ENCODE peak calls at places on chromosome 19, in five cellular contexts. One of them, this sample, is unnamed.

GRCh38 chr19:16168465-16169081 is 4.8 kb downstream of the CIB3 start:
- DNase-seq in psoas muscle: no peak
- DNase-seq in HepG2: no peak
- DNase-seq in esophagus squamous epithelium: no peak
- DNase-seq in AG04450: no peak
- DNase-seq in this sample: no peak

GRCh38 chr19:11651062-11651461 is 53.8 kb downstream of the ZNF627 start:
- DNase-seq in psoas muscle: no peak
- DNase-seq in HepG2: no peak
- DNase-seq in esophagus squamous epithelium: no peak
- DNase-seq in AG04450: no peak
- DNase-seq in this sample: no peak

GRCh38 chr19:29622191-29623070 is 16.3 kb downstream of the POP4 start:
- DNase-seq in psoas muscle: peak; percentile 29
- DNase-seq in HepG2: no peak
- DNase-seq in esophagus squamous epithelium: no peak
- DNase-seq in AG04450: no peak
- DNase-seq in this sample: no peak

GRCh38 chr19:5534787-5535586 is 32.8 kb downstream of the TINCR start:
- DNase-seq in psoas muscle: no peak
- DNase-seq in HepG2: no peak
- DNase-seq in esophagus squamous epithelium: no peak
- DNase-seq in AG04450: no peak
- DNase-seq in this sample: no peak

GRCh38 chr19:41328818-41329220 is 18.8 kb downstream of the CCDC97 start:
- DNase-seq in psoas muscle: peak; percentile 57
- DNase-seq in HepG2: no peak
- DNase-seq in esophagus squamous epithelium: no peak
- DNase-seq in AG04450: no peak
- DNase-seq in this sample: no peak

GRCh38 chr19:13621413-13621812 is 115.1 kb upstream of the CACNA1A start:
- DNase-seq in psoas muscle: no peak
- DNase-seq in HepG2: no peak
- DNase-seq in esophagus squamous epithelium: no peak
- DNase-seq in AG04450: peak; percentile 67
- DNase-seq in this sample: no peak

GRCh38 chr19:289651-290538 is 1.3 kb downstream of the PLPP2 start:
- DNase-seq in psoas muscle: peak; percentile 36
- DNase-seq in HepG2: peak; percentile 42
- DNase-seq in esophagus squamous epithelium: no peak
- DNase-seq in AG04450: no peak
- DNase-seq in this sample: no peak

GRCh38 chr19:8108560-8109445 is 40.6 kb downstream of the FBN3 start:
- DNase-seq in psoas muscle: no peak
- DNase-seq in HepG2: no peak
- DNase-seq in esophagus squamous epithelium: no peak
- DNase-seq in AG04450: no peak
- DNase-seq in this sample: no peak

GRCh38 chr19:28051047-28051446 is 1161.9 kb downstream of the UQCRFS1 start:
- DNase-seq in psoas muscle: no peak
- DNase-seq in HepG2: no peak
- DNase-seq in esophagus squamous epithelium: no peak
- DNase-seq in AG04450: no peak
- DNase-seq in this sample: no peak

GRCh38 chr19:43651758-43652545 is 12.3 kb upstream of the CADM4 start:
- DNase-seq in psoas muscle: peak; percentile 60
- DNase-seq in HepG2: peak; percentile 75
- DNase-seq in esophagus squamous epithelium: no peak
- DNase-seq in AG04450: peak; percentile 27
- DNase-seq in this sample: no peak

GRCh38 chr19:6738726-6739389 is 622 bp upstream of the TRIP10 start:
- DNase-seq in psoas muscle: peak; percentile 86
- DNase-seq in HepG2: no peak
- DNase-seq in esophagus squamous epithelium: no peak
- DNase-seq in AG04450: no peak
- DNase-seq in this sample: no peak

GRCh38 chr19:27746691-27747380 is 1466.1 kb downstream of the UQCRFS1 start:
- DNase-seq in psoas muscle: peak; percentile 57
- DNase-seq in HepG2: no peak
- DNase-seq in esophagus squamous epithelium: no peak
- DNase-seq in AG04450: no peak
- DNase-seq in this sample: no peak

GRCh38 chr19:41599175-41599966 is 23.4 kb downstream of the CEACAM21 start:
- DNase-seq in psoas muscle: no peak
- DNase-seq in HepG2: no peak
- DNase-seq in esophagus squamous epithelium: no peak
- DNase-seq in AG04450: no peak
- DNase-seq in this sample: no peak

GRCh38 chr19:51680474-51680873 is 12.7 kb upstream of the SPACA6 start:
- DNase-seq in psoas muscle: no peak
- DNase-seq in HepG2: no peak
- DNase-seq in esophagus squamous epithelium: no peak
- DNase-seq in AG04450: no peak
- DNase-seq in this sample: no peak

GRCh38 chr19:14072535-14073231 is at the start of gene MISP3:
- DNase-seq in psoas muscle: peak; percentile 73
- DNase-seq in HepG2: no peak
- DNase-seq in esophagus squamous epithelium: no peak
- DNase-seq in AG04450: no peak
- DNase-seq in this sample: no peak

GRCh38 chr19:8615022-8615421 is 4.5 kb upstream of the ADAMTS10 start:
- DNase-seq in psoas muscle: no peak
- DNase-seq in HepG2: no peak
- DNase-seq in esophagus squamous epithelium: no peak
- DNase-seq in AG04450: no peak
- DNase-seq in this sample: no peak

GRCh38 chr19:57978586-57979289 is 4.4 kb upstream of the C19orf18 start:
- DNase-seq in psoas muscle: no peak
- DNase-seq in HepG2: no peak
- DNase-seq in esophagus squamous epithelium: no peak
- DNase-seq in AG04450: no peak
- DNase-seq in this sample: no peak

GRCh38 chr19:5789201-5789795 is 1.7 kb downstream of the DUS3L start:
- DNase-seq in psoas muscle: no peak
- DNase-seq in HepG2: no peak
- DNase-seq in esophagus squamous epithelium: no peak
- DNase-seq in AG04450: no peak
- DNase-seq in this sample: no peak

GRCh38 chr19:51514866-51515481 is 13.4 kb upstream of the SIGLEC12 start:
- DNase-seq in psoas muscle: no peak
- DNase-seq in HepG2: peak; percentile 46
- DNase-seq in esophagus squamous epithelium: no peak
- DNase-seq in AG04450: peak; percentile 7
- DNase-seq in this sample: peak; percentile 31

GRCh38 chr19:16516923-16517610 is 20.9 kb downstream of the C19orf44 start:
- DNase-seq in psoas muscle: no peak
- DNase-seq in HepG2: no peak
- DNase-seq in esophagus squamous epithelium: no peak
- DNase-seq in AG04450: no peak
- DNase-seq in this sample: no peak

GRCh38 chr19:459724-460511 is 915 bp downstream of the SHC2 start:
- DNase-seq in psoas muscle: peak; percentile 79
- DNase-seq in HepG2: peak; percentile 59
- DNase-seq in esophagus squamous epithelium: no peak
- DNase-seq in AG04450: no peak
- DNase-seq in this sample: no peak

GRCh38 chr19:49589391-49589790 is 1.6 kb upstream of the PRR12 start:
- DNase-seq in psoas muscle: no peak
- DNase-seq in HepG2: no peak
- DNase-seq in esophagus squamous epithelium: no peak
- DNase-seq in AG04450: no peak
- DNase-seq in this sample: no peak

GRCh38 chr19:16654151-16654550 is 5.8 kb downstream of the SMIM7 start:
- DNase-seq in psoas muscle: no peak
- DNase-seq in HepG2: peak; percentile 35
- DNase-seq in esophagus squamous epithelium: no peak
- DNase-seq in AG04450: no peak
- DNase-seq in this sample: no peak

GRCh38 chr19:11261902-11262839 is at the start of gene DOCK6:
- DNase-seq in psoas muscle: peak; percentile 64
- DNase-seq in HepG2: no peak
- DNase-seq in esophagus squamous epithelium: no peak
- DNase-seq in AG04450: no peak
- DNase-seq in this sample: no peak

GRCh38 chr19:10372698-10373097 is 7.7 kb downstream of the TYK2 start:
- DNase-seq in psoas muscle: no peak
- DNase-seq in HepG2: no peak
- DNase-seq in esophagus squamous epithelium: no peak
- DNase-seq in AG04450: no peak
- DNase-seq in this sample: no peak

GRCh38 chr19:5961969-5962945 is 15.7 kb downstream of the RANBP3 start:
- DNase-seq in psoas muscle: no peak
- DNase-seq in HepG2: peak; percentile 98
- DNase-seq in esophagus squamous epithelium: no peak
- DNase-seq in AG04450: no peak
- DNase-seq in this sample: no peak

GRCh38 chr19:20244356-20244755 is 77.3 kb downstream of the ZNF486 start:
- DNase-seq in psoas muscle: no peak
- DNase-seq in HepG2: no peak
- DNase-seq in esophagus squamous epithelium: no peak
- DNase-seq in AG04450: no peak
- DNase-seq in this sample: no peak

GRCh38 chr19:13764821-13765394 is 586 bp downstream of the MRI1 start:
- DNase-seq in psoas muscle: peak; percentile 60
- DNase-seq in HepG2: no peak
- DNase-seq in esophagus squamous epithelium: no peak
- DNase-seq in AG04450: no peak
- DNase-seq in this sample: no peak

GRCh38 chr19:50992666-50993035 is 8.8 kb downstream of the KLK8 start:
- DNase-seq in psoas muscle: no peak
- DNase-seq in HepG2: no peak
- DNase-seq in esophagus squamous epithelium: no peak
- DNase-seq in AG04450: no peak
- DNase-seq in this sample: no peak

GRCh38 chr19:16118489-16119033 is 6.9 kb downstream of the RAB8A start:
- DNase-seq in psoas muscle: peak; percentile 52
- DNase-seq in HepG2: no peak
- DNase-seq in esophagus squamous epithelium: peak; percentile 35
- DNase-seq in AG04450: no peak
- DNase-seq in this sample: peak; percentile 97

GRCh38 chr19:9151367-9151766 is 11.2 kb downstream of the ZNF317 start:
- DNase-seq in psoas muscle: no peak
- DNase-seq in HepG2: no peak
- DNase-seq in esophagus squamous epithelium: no peak
- DNase-seq in AG04450: no peak
- DNase-seq in this sample: no peak

GRCh38 chr19:38706792-38707511 is 37.3 kb downstream of the CAPN12 start:
- DNase-seq in psoas muscle: no peak
- DNase-seq in HepG2: no peak
- DNase-seq in esophagus squamous epithelium: no peak
- DNase-seq in AG04450: no peak
- DNase-seq in this sample: no peak
- TF ChIP-seq CTCF in psoas muscle: no peak
- TF ChIP-seq CTCF in HepG2: no peak
- TF ChIP-seq CTCF in esophagus squamous epithelium: no peak
- TF ChIP-seq CTCF in AG04450: no peak
- TF ChIP-seq CTCF in this sample: no peak

GRCh38 chr19:2983351-2984195 is 6.2 kb downstream of the TLE6 start:
- DNase-seq in psoas muscle: peak; percentile 84
- DNase-seq in HepG2: no peak
- DNase-seq in esophagus squamous epithelium: no peak
- DNase-seq in AG04450: no peak
- DNase-seq in this sample: no peak
- H3K4me3 ChIP-seq in psoas muscle: peak overlapping the region; percentile 39
- H3K4me3 ChIP-seq in HepG2: peak overlapping the region; percentile 31
- H3K4me3 ChIP-seq in esophagus squamous epithelium: peak overlapping the region; percentile 50
- H3K4me3 ChIP-seq in AG04450: peak overlapping the region; percentile 57
- H3K4me3 ChIP-seq in this sample: no peak overlapping the region

DNA sequence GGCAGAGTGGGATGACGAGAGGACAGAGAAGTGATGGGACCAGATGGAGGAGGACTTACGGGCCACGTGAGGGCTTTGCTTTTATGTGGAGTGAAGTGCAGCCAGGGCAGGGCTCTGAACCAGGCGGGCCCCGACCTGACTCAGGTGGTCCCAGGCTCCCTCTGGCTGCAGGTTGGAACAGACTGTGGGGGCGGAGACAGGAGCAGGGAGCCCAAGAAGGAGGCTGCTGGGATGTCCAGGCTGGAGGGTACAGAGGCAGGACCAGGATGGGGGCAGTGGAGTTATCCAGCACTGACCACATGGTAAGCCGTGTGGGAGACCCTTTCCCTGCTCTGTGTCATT is 2.1 kb downstream of the FXYD5 start:
- DNase-seq in psoas muscle: no peak
- DNase-seq in HepG2: no peak
- DNase-seq in esophagus squamous epithelium: no peak
- DNase-seq in AG04450: no peak
- DNase-seq in this sample: no peak
- TF ChIP-seq CTCF in psoas muscle: no peak
- TF ChIP-seq CTCF in HepG2: no peak
- TF ChIP-seq CTCF in esophagus squamous epithelium: no peak
- TF ChIP-seq CTCF in AG04450: no peak
- TF ChIP-seq CTCF in this sample: no peak

GRCh38 chr19:39514840-39515550 is at the start of gene SELENOV:
- DNase-seq in psoas muscle: no peak
- DNase-seq in HepG2: no peak
- DNase-seq in esophagus squamous epithelium: no peak
- DNase-seq in AG04450: no peak
- DNase-seq in this sample: no peak
- H3K4me3 ChIP-seq in psoas muscle: peak within 1 kb of the TSS; percentile 42
- H3K4me3 ChIP-seq in HepG2: peak within 1 kb of the TSS; percentile 66
- H3K4me3 ChIP-seq in esophagus squamous epithelium: peak within 1 kb of the TSS; percentile 63
- H3K4me3 ChIP-seq in AG04450: peak within 1 kb of the TSS; percentile 13
- H3K4me3 ChIP-seq in this sample: no peak within 1 kb of the TSS

GRCh38 chr19:19134687-19135158 is 3.6 kb downstream of the TMEM161A start:
- DNase-seq in psoas muscle: peak; percentile 95
- DNase-seq in HepG2: no peak
- DNase-seq in esophagus squamous epithelium: no peak
- DNase-seq in AG04450: no peak
- DNase-seq in this sample: no peak
- TF ChIP-seq CTCF in psoas muscle: no peak
- TF ChIP-seq CTCF in HepG2: no peak
- TF ChIP-seq CTCF in esophagus squamous epithelium: no peak
- TF ChIP-seq CTCF in AG04450: no peak
- TF ChIP-seq CTCF in this sample: peak; percentile 37

DNA sequence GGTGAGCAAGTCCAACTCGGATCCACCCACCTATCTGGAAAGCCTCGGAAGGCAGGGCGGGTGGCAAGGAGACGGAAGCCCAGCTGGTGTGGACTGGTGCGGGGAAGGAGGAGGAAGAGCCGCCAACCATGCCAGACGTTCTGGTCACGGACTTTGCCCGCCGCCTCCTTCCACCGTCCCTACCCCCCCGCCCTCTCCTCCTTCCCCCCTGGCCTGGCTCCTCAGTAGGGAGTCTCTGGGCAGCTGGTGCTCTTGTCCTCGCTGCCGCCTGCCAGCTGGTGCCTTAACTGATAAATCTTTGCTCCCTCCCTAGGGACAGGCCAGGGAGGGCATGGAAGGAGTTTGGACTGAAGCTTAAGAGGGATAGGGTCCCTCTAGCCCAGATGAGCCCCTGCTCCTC is 4.8 kb downstream of the SYNGR4 start:
- DNase-seq in psoas muscle: no peak
- DNase-seq in HepG2: no peak
- DNase-seq in esophagus squamous epithelium: no peak
- DNase-seq in AG04450: no peak
- DNase-seq in this sample: no peak
- H3K4me3 ChIP-seq in psoas muscle: no peak overlapping the region
- H3K4me3 ChIP-seq in HepG2: no peak overlapping the region
- H3K4me3 ChIP-seq in esophagus squamous epithelium: no peak overlapping the region
- H3K4me3 ChIP-seq in AG04450: no peak overlapping the region
- H3K4me3 ChIP-seq in this sample: no peak overlapping the region

This sample was measured in GM12864.